ENCODE peak calls at places on chromosomes 12 and 14, in ten cellular contexts. Z is NB4, U is nephron progenitor cell, S is cardiac fibroblast, Q is left lung, A is MCF 10A, C is Peyer's patch, N is body of pancreas, T is endothelial cell, J is lung. D is an unnamed sample.
A peak's percentile ranks its signal among the peaks of the same experiment; 100 is the strongest.

GRCh38 chr12:124518051-124518932 is 49.1 kb downstream of the NCOR2 start:
- DNase-seq in Z (no peak), U (peak; percentile 72), S (peak; percentile 100), Q (peak; percentile 89), A (peak; percentile 99), C (peak; percentile 94), N (peak; percentile 99), T (no peak), J (peak; percentile 98), D (peak; percentile 79)

GRCh38 chr12:124786065-124786964 is 77.3 kb downstream of the SCARB1 start:
- DNase-seq in Z (no peak), U (peak; percentile 90), S (peak; percentile 92), Q (no peak), A (no peak), C (peak; percentile 66), N (peak; percentile 62), T (peak; percentile 78), J (peak; percentile 93), D (peak; percentile 83)

GRCh38 chr12:91099836-91100235 is 11.5 kb downstream of the LUM start:
- DNase-seq in Z (no peak), U (no peak), S (no peak), Q (no peak), A (no peak), C (no peak), N (no peak), T (no peak), J (no peak), D (no peak)

GRCh38 chr12:7915911-7916403 is 20.0 kb downstream of the SLC2A3 start:
- DNase-seq in Z (no peak), U (no peak), S (no peak), Q (peak; percentile 67), A (no peak), C (no peak), N (no peak), T (no peak), J (no peak), D (no peak)

GRCh38 chr14:94775082-94775874 is 5.4 kb upstream of the GSC start:
- DNase-seq in Z (no peak), U (no peak), S (peak; percentile 13), Q (no peak), A (no peak), C (no peak), N (no peak), T (no peak), J (no peak), D (no peak)

GRCh38 chr12:105400227-105400626 is 69.7 kb downstream of the C12orf75 start:
- DNase-seq in Z (no peak), U (no peak), S (no peak), Q (no peak), A (no peak), C (no peak), N (no peak), T (no peak), J (no peak), D (no peak)

GRCh38 chr14:75702606-75703261 is 41.7 kb downstream of the TTLL5 start:
- DNase-seq in Z (no peak), U (no peak), S (no peak), Q (no peak), A (no peak), C (no peak), N (peak; percentile 19), T (no peak), J (no peak), D (no peak)

GRCh38 chr12:76346798-76347420 is 1.3 kb downstream of the BBS10 start:
- DNase-seq in Z (peak; percentile 69), U (no peak), S (peak; percentile 81), Q (no peak), A (peak; percentile 68), C (no peak), N (no peak), T (no peak), J (no peak), D (peak; percentile 15)

GRCh38 chr12:110780448-110780847 is 37.8 kb upstream of the PPP1CC start:
- DNase-seq in Z (no peak), U (no peak), S (no peak), Q (no peak), A (no peak), C (no peak), N (no peak), T (no peak), J (no peak), D (no peak)

GRCh38 chr14:89908712-89909450 is 45.6 kb downstream of the EFCAB11 start:
- DNase-seq in Z (no peak), U (no peak), S (no peak), Q (no peak), A (peak; percentile 35), C (no peak), N (no peak), T (no peak), J (no peak), D (no peak)

GRCh38 chr12:75603475-75603874 is 92.1 kb upstream of the KRR1 start:
- DNase-seq in Z (no peak), U (no peak), S (peak; percentile 71), Q (no peak), A (peak; percentile 63), C (no peak), N (no peak), T (no peak), J (no peak), D (no peak)

GRCh38 chr12:50799908-50800307 is 36.0 kb downstream of the ATF1 start:
- DNase-seq in Z (peak; percentile 30), U (no peak), S (peak; percentile 11), Q (no peak), A (no peak), C (no peak), N (no peak), T (no peak), J (no peak), D (no peak)

GRCh38 chr14:75961662-75962061 is 20.1 kb downstream of the TGFB3 start:
- DNase-seq in Z (no peak), U (no peak), S (no peak), Q (no peak), A (no peak), C (no peak), N (no peak), T (no peak), J (no peak), D (no peak)

DNA sequence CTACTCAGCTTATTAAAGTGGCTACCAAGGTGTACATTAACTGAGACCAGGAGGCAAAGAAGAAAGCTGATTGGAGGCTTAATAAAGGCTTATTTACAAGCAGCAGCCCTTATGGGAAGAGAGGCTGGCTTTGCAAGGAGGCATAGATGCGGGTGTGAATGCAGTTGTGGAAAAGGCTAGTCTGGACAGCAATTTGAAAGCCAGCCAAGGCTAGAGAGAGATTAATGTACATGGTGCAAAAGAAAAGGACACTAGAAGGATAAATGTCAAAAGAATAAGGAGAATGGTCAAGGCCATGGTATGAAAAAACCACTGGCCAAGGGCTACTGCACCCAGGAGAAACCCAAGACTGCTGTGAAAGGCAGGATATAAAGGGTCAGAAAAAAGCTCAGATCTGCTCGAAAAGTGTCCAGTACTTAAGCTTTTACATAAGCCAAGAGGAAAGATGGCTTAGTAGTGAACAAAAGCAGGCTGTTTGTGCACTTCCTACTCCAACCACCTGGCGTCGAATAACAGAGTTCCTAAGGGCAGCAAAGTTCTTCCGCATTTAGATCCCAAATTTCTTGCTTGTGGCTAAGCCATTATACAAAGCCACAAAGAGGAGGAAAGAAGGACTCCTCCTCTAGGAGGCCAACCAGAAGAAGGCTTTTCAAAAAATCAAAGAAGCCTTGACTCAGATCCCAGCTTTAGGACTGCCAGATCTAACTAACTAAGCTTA is 24.0 kb downstream of the KLRK1 start:
- DNase-seq in Z (peak; percentile 25), U (no peak), S (peak; percentile 51), Q (no peak), A (no peak), C (no peak), N (no peak), T (no peak), J (no peak), D (no peak)
- TF ChIP-seq CTCF in Z (no peak), U (no peak), S (peak; percentile 40), Q (peak; percentile 19), A (no peak), C (no peak), N (no peak), T (peak; percentile 26), J (no peak), D (no peak)

DNA sequence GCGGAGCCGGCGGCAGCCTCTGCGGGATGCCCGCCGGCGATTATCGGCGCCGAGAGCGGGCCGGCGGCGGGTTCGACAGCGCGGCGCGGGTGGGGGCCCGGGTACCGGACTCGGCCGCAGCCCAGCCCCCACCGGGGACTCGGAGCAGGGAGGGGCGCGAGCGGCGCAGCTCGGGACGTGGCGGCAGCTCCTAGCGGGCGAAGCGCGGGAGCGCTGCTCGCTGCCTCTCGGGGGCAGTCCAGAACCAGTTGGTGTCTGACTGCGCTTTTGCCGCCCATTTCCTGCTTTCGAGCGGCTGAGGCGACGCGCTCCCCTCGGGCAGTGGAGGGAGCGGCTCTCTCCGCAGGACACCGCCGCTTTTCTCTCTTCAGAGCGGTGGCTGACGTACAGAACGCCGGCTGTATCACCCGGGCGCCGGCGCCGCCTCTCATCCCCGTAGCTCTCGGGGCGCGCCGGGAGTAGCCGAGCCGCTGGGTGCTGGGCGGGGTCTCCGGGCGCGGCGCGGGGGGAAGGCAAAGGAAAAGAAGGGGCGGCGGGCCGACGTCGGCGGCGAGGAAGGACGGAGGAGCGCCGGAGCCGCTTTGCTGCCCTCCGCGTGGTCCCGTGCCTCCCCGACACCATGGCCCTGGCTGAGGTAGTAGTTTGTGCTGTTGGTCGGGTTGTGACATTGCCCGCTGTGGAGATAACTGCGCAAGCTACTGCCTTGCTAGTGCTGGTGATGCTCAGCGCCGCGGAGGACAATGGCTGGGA is 136.6 kb downstream of the MON2 start:
- DNase-seq in Z (peak; percentile 95), U (peak; percentile 80), S (peak; percentile 85), Q (peak; percentile 96), A (peak; percentile 87), C (peak; percentile 89), N (peak; percentile 85), T (peak; percentile 82), J (peak; percentile 82), D (peak; percentile 84)
- TF ChIP-seq CTCF in Z (peak; percentile 31), U (peak; percentile 32), S (peak; percentile 49), Q (peak; percentile 30), A (peak; percentile 20), C (peak; percentile 43), N (peak; percentile 69), T (peak; percentile 40), J (no peak), D (peak; percentile 69)

GRCh38 chr12:104177663-104178501 is 37.7 kb upstream of the TXNRD1 start:
- DNase-seq in Z (peak; percentile 98), U (no peak), S (peak; percentile 98), Q (no peak), A (peak; percentile 96), C (peak; percentile 54), N (peak; percentile 26), T (no peak), J (peak; percentile 58), D (no peak)
- TF ChIP-seq CTCF in Z (peak; percentile 45), U (no peak), S (peak; percentile 28), Q (no peak), A (peak; percentile 56), C (no peak), N (no peak), T (no peak), J (no peak), D (no peak)

DNA sequence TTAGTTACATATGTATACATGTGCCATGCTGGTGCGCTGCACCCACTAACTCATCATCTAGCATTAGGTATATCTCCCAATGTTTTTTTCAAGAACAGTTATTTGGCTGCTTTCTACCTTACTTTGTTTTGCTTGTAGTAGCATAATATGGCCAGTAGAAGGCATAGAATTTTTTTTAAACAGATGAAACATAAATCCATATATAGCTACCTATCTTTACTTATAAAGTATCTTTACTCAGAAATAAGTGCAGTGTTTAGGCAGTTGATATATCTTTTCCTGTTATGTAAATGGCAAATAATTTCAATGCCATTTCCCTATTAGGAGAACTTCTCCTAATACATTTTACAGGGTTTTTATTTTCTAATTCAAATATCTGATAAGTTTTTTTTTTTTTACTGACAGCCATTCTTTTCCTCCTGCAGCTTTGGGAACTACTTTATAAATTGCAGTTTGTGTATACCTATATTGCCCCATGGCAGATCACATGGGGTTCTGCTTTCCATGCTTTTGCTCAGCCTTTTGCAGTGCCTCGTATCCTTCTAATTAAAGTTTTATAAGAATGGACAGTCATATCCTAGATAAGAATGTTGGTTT is 143.1 kb downstream of the PCNX1 start:
- DNase-seq in Z (peak; percentile 12), U (no peak), S (peak; percentile 44), Q (no peak), A (peak; percentile 20), C (no peak), N (no peak), T (no peak), J (no peak), D (no peak)
- TF ChIP-seq CTCF in Z (peak; percentile 5), U (peak; percentile 35), S (peak; percentile 49), Q (peak; percentile 13), A (peak; percentile 22), C (peak; percentile 41), N (peak; percentile 9), T (peak; percentile 68), J (no peak), D (no peak)

D was measured in WERI-Rb-1.